ENCODE peak calls at places on chromosomes 5 and 9, in four cellular contexts. R is A549, L is WTC11, Y is HepG2. Q is an unnamed sample.

GRCh38 chr9:87498816-87499454 is 1.3 kb downstream of the DAPK1 start:
- DNase-seq in R (no peak), L (no peak), Y (no peak), Q (peak; percentile 23)

GRCh38 chr5:154811653-154812465 is 38.5 kb downstream of the FAXDC2 start:
- DNase-seq in R (peak; percentile 76), L (peak; percentile 61), Y (peak; percentile 44), Q (peak; percentile 58)

GRCh38 chr5:141958113-141958512 is at the start of gene PCDH12:
- DNase-seq in R (no peak), L (peak; percentile 31), Y (no peak), Q (no peak)

GRCh38 chr9:132532171-132532570 is 50.2 kb upstream of the BARHL1 start:
- DNase-seq in R (no peak), L (no peak), Y (no peak), Q (no peak)

GRCh38 chr5:136686192-136686872 is 321.0 kb upstream of the TRPC7 start:
- DNase-seq in R (no peak), L (peak; percentile 27), Y (peak; percentile 10), Q (no peak)

GRCh38 chr9:135968083-135968476 is 6.9 kb upstream of the UBAC1 start:
- DNase-seq in R (no peak), L (no peak), Y (no peak), Q (no peak)

GRCh38 chr5:20030125-20030524 is 42.1 kb upstream of the CDH18 start:
- DNase-seq in R (no peak), L (no peak), Y (no peak), Q (no peak)

GRCh38 chr5:54630738-54631369 is 113.3 kb downstream of the SNX18 start:
- DNase-seq in R (no peak), L (no peak), Y (no peak), Q (no peak)

GRCh38 chr5:152723482-152723881 is 318.4 kb upstream of the NMUR2 start:
- DNase-seq in R (no peak), L (peak; percentile 43), Y (no peak), Q (no peak)

GRCh38 chr9:126550891-126551351 is 62.8 kb upstream of the LMX1B start:
- DNase-seq in R (no peak), L (no peak), Y (no peak), Q (no peak)

GRCh38 chr5:145937432-145938250 is 1.3 kb downstream of the SH3RF2 start:
- DNase-seq in R (peak; percentile 78), L (peak; percentile 13), Y (peak; percentile 40), Q (no peak)

GRCh38 chr9:23736293-23736692 is 89.7 kb downstream of the ELAVL2 start:
- DNase-seq in R (no peak), L (no peak), Y (no peak), Q (no peak)

GRCh38 chr9:115845648-115846312 is 307.8 kb upstream of the PAPPA start:
- DNase-seq in R (peak; percentile 23), L (no peak), Y (no peak), Q (no peak)

GRCh38 chr5:9207820-9208418 is 338.0 kb downstream of the SEMA5A start:
- DNase-seq in R (peak; percentile 25), L (no peak), Y (peak; percentile 34), Q (peak; percentile 41)

GRCh38 chr5:32710335-32710858 is 724 bp upstream of the NPR3 start:
- DNase-seq in R (peak; percentile 66), L (peak; percentile 53), Y (no peak), Q (no peak)

GRCh38 chr9:33029106-33029788 is 4.2 kb downstream of the DNAJA1 start:
- DNase-seq in R (no peak), L (no peak), Y (peak; percentile 89), Q (no peak)

GRCh38 chr5:4553968-4554367 is 586.2 kb upstream of the ADAMTS16 start:
- DNase-seq in R (no peak), L (no peak), Y (no peak), Q (no peak)

GRCh38 chr5:14980698-14981097 is 109.1 kb upstream of the ANKH start:
- DNase-seq in R (no peak), L (no peak), Y (peak; percentile 32), Q (no peak)

GRCh38 chr9:127588740-127589506 is 23.2 kb upstream of the STXBP1 start:
- DNase-seq in R (no peak), L (no peak), Y (no peak), Q (no peak)

GRCh38 chr5:135930029-135930948 is 24.5 kb downstream of the LECT2 start:
- DNase-seq in R (peak; percentile 35), L (peak; percentile 76), Y (peak; percentile 68), Q (no peak)

GRCh38 chr5:122259995-122260394 is 52.0 kb upstream of the SNCAIP start:
- DNase-seq in R (no peak), L (no peak), Y (peak; percentile 1), Q (no peak)

GRCh38 chr9:126674365-126675146 is 60.8 kb downstream of the LMX1B start:
- DNase-seq in R (no peak), L (no peak), Y (no peak), Q (no peak)

GRCh38 chr5:36876965-36877666 is 547 bp downstream of the NIPBL start:
- DNase-seq in R (peak; percentile 36), L (peak; percentile 60), Y (peak; percentile 21), Q (peak; percentile 72)

GRCh38 chr5:39341934-39342333 is 22.4 kb downstream of the C9 start:
- DNase-seq in R (no peak), L (no peak), Y (no peak), Q (no peak)

DNA sequence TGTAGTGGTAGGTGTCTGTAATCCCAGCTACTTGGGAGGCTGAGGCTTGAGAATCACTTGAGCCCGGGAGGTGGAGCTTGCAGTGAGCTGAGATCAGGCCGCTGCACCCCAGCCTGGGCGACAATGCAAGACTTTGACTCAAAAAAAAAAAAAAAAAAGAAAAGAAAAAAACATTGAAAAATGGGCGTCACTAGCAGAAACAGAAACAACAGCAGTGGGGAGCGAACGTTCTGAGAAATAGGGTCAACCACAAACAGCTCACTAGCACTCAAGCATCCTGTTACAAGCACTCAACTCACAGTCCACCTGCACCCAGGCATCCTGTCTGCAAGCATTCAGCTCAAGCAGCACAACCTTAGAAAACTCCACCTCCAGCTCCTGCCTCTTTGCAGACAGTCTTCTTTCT is 17.2 kb downstream of the TRIM14 start:
- DNase-seq in R (no peak), L (no peak), Y (no peak), Q (no peak)
- TF ChIP-seq HMGXB4 in R (no peak), L (no peak), Y (no peak), Q (no peak)

GRCh38 chr5:26610581-26610980 is 427.8 kb downstream of the CDH9 start:
- DNase-seq in R (no peak), L (no peak), Y (no peak), Q (no peak)
- TF ChIP-seq HMGXB4 in R (no peak), L (no peak), Y (no peak), Q (no peak)

GRCh38 chr5:555058-555623 is 30.9 kb upstream of the SLC9A3 start:
- DNase-seq in R (no peak), L (no peak), Y (no peak), Q (no peak)
- TF ChIP-seq HMGXB4 in R (no peak), L (no peak), Y (no peak), Q (no peak)

GRCh38 chr5:1033178-1033577 is 24.6 kb downstream of the NKD2 start:
- DNase-seq in R (no peak), L (no peak), Y (no peak), Q (no peak)

GRCh38 chr5:1035421-1036405 is 27.1 kb downstream of the NKD2 start:
- DNase-seq in R (no peak), L (no peak), Y (no peak), Q (no peak)

GRCh38 chr5:1033606-1034420 is 25.2 kb downstream of the NKD2 start:
- DNase-seq in R (no peak), L (no peak), Y (no peak), Q (no peak)

GRCh38 chr5:1034986-1035385 is 26.4 kb downstream of the NKD2 start:
- DNase-seq in R (no peak), L (no peak), Y (no peak), Q (no peak)

GRCh38 chr5:1034421-1034905 is 25.9 kb downstream of the NKD2 start:
- DNase-seq in R (no peak), L (no peak), Y (no peak), Q (no peak)
- TF ChIP-seq HMGXB4 in R (no peak), L (no peak), Y (no peak), Q (no peak)

DNA sequence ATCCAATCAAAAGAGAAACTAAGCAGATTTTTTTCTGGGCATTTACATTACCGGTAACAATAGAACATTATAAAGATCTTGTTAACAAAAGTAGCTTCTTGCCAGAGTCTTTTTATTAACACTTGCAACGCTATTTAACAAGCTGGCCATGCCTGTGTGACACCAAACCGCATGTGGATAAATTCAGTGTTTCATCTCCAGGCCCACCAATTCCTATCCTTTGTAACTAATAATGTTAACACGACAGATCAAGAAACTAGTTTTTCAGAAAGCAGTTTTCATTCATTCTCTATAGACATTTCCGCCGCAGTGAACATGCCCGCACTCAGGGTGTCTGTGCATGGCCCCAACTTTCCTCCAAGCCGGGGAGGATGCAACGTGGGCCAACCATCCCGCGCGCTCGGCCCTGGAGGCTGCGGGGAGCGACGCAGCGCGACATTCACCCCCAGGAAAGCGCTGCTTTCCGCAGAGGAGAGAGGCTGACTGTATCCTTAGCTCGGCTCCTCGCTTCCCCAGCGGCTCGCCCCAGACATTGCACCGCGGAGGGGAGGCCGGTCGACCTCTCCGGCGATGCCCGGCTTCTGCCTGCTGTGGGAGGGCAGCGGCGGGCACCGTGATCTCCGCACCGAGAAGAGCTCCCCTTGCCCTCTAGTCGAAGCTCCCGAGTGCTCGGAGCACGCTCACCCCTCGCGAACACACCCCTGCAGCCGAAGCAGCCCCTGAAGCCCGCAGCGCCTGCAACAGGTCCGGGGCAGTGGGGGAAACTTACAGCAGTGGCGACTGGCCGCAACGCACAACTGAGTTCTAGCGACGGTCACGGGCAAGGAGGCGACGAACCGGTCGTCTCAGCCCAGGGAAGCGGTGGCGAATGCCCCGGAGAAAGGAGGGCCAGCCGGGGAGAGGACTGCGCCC is 734 bp downstream of the ENC1 start:
- DNase-seq in R (no peak), L (peak; percentile 67), Y (no peak), Q (peak; percentile 39)
- TF ChIP-seq HMGXB4 in R (no peak), L (no peak), Y (no peak), Q (no peak)

GRCh38 chr5:82538339-82539034 is 260.3 kb upstream of the RPS23 start:
- DNase-seq in R (no peak), L (no peak), Y (no peak), Q (no peak)

GRCh38 chr5:82540301-82540700 is 262.1 kb upstream of the RPS23 start:
- DNase-seq in R (no peak), L (no peak), Y (no peak), Q (no peak)

GRCh38 chr5:82549263-82549662 is 271.1 kb upstream of the RPS23 start:
- DNase-seq in R (no peak), L (no peak), Y (no peak), Q (no peak)

DNA sequence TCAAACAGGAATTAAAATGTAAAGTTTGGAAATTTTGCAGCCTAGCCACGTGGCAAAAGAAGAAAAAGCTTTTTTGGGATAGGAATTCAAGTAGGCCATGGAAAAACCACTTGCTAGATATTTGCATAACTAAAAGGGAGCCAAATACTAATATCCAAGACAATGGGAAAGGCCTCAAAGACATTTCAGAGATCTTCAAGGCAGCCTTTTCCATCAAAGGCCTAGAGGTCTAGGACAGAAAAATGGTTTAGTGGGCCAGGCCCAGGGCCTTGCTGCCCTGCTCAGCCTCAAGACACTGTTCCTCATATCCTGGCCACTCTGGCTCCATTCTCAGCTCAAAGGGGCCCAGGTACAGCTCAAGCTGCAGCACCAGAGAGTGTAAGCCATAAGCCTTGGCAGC is 265.9 kb upstream of the RPS23 start:
- DNase-seq in R (no peak), L (no peak), Y (no peak), Q (no peak)
- TF ChIP-seq HMGXB4 in R (no peak), L (no peak), Y (no peak), Q (no peak)